ENCODE peak calls at places on chromosomes 7 and 10, in four cellular contexts. E is foreskin melanocyte; V is sciatic nerve; O is stimulated activated CD4-positive, alpha-beta T cell treated with anti-CD3 and anti-CD28 coated beads, TNF-alpha, amount 100 ng/mL, for 48 hours. P is an unnamed sample.

GRCh38 chr7:39659356-39660013 is 36.1 kb downstream of the RALA start:
- DNase-seq in V (no peak), E (no peak), O (no peak), P (no peak)

GRCh38 chr10:14656052-14656451 is 118.6 kb downstream of the FAM107B start:
- DNase-seq in V (no peak), E (no peak), O (no peak), P (no peak)

GRCh38 chr10:17109475-17110207 is 20.0 kb downstream of the CUBN start:
- DNase-seq in V (no peak), E (peak; percentile 38), O (no peak), P (no peak)

GRCh38 chr10:52525761-52526160 is 211.7 kb downstream of the DKK1 start:
- DNase-seq in V (no peak), O (no peak), E (no peak), P (no peak)

GRCh38 chr7:44073664-44074348 is 8.4 kb upstream of the PGAM2 start:
- DNase-seq in E (no peak), O (no peak), V (peak; percentile 83), P (peak; percentile 81)

GRCh38 chr7:36605261-36605660 is 119.0 kb downstream of the AOAH start:
- DNase-seq in E (no peak), O (no peak), V (no peak), P (no peak)

GRCh38 chr7:42232275-42232674 is 4.7 kb downstream of the GLI3 start:
- DNase-seq in O (no peak), E (peak; percentile 89), V (no peak), P (no peak)

GRCh38 chr10:80104066-80104926 is 25.8 kb downstream of the TMEM254 start:
- DNase-seq in O (no peak), V (no peak), E (no peak), P (no peak)

GRCh38 chr7:106065560-106066500 is 46.3 kb downstream of the SYPL1 start:
- DNase-seq in V (no peak), E (no peak), O (no peak), P (no peak)

GRCh38 chr10:71618598-71618997 is 101.0 kb downstream of the C10orf105 start:
- DNase-seq in O (no peak), E (no peak), V (no peak), P (no peak)